ENCODE peak calls at places on chromosomes 12 and 14, in seven cellular contexts. L, F, V, R, U, O and W are unnamed samples.

GRCh38 chr12:24482882-24483604 is 465.9 kb downstream of the BCAT1 start:
- DNase-seq in U (no peak), L (no peak), V (no peak), F (no peak), O (no peak), R (no peak), W (no peak)

GRCh38 chr14:23544511-23545447 is 6.8 kb downstream of the ZFHX2 start:
- DNase-seq in O (peak; percentile 52), R (peak; percentile 43), F (peak; percentile 86), U (no peak), V (no peak), L (no peak), W (peak; percentile 33)

GRCh38 chr12:4107911-4108697 is 165.5 kb upstream of the CCND2 start:
- DNase-seq in U (no peak), R (no peak), F (no peak), V (no peak), O (no peak), L (no peak), W (no peak)

GRCh38 chr14:53861781-53862180 is 94.8 kb downstream of the BMP4 start:
- DNase-seq in L (no peak), R (no peak), V (no peak), F (no peak), U (no peak), O (no peak), W (no peak)

GRCh38 chr12:65532744-65533143 is 254.3 kb downstream of the MSRB3 start:
- DNase-seq in O (no peak), F (no peak), L (no peak), V (no peak), R (no peak), U (no peak), W (no peak)

GRCh38 chr14:24826390-24826789 is 192.4 kb upstream of the GZMB start:
- DNase-seq in R (no peak), O (no peak), V (no peak), F (no peak), U (no peak), L (no peak), W (no peak)

GRCh38 chr14:55356913-55357312 is 54.7 kb downstream of the ATG14 start:
- DNase-seq in V (no peak), O (peak; percentile 50), L (no peak), U (no peak), F (no peak), R (no peak), W (no peak)

GRCh38 chr14:44778562-44778961 is 183.2 kb downstream of the KLHL28 start:
- DNase-seq in O (no peak), V (no peak), U (no peak), R (no peak), F (no peak), L (no peak), W (no peak)

GRCh38 chr12:13864081-13864673 is 117.2 kb downstream of the GRIN2B start:
- DNase-seq in U (peak; percentile 75), L (peak; percentile 49), F (peak; percentile 79), R (peak; percentile 64), O (peak; percentile 78), V (peak; percentile 82), W (peak; percentile 82)

GRCh38 chr14:77681196-77682157 is 26.3 kb downstream of the ALKBH1 start:
- DNase-seq in O (peak; percentile 78), F (no peak), U (no peak), R (no peak), L (no peak), V (peak; percentile 42), W (peak; percentile 43)

GRCh38 chr14:63478024-63478423 is 65.2 kb downstream of the PPP2R5E start:
- DNase-seq in R (no peak), F (no peak), L (no peak), V (no peak), O (no peak), U (no peak), W (no peak)

GRCh38 chr12:113996026-113996425 is 29.9 kb upstream of the RBM19 start:
- DNase-seq in O (no peak), V (no peak), R (no peak), F (peak; percentile 62), U (peak; percentile 6), L (no peak), W (no peak)

GRCh38 chr12:46468159-46468558 is 95.6 kb upstream of the SLC38A2 start:
- DNase-seq in R (peak; percentile 55), O (peak; percentile 32), F (no peak), V (peak; percentile 43), L (no peak), U (no peak), W (peak; percentile 32)

GRCh38 chr12:81520064-81520945 is 238.8 kb downstream of the PPFIA2 start:
- DNase-seq in F (no peak), V (no peak), L (no peak), R (no peak), O (no peak), U (no peak), W (no peak)

GRCh38 chr14:100668352-100668751 is 58.3 kb upstream of the DLK1 start:
- DNase-seq in V (no peak), U (no peak), O (no peak), R (peak; percentile 10), L (no peak), F (no peak), W (no peak)
- TF ChIP-seq CTCF in V (no peak), U (no peak), O (no peak), R (no peak), L (no peak), F (no peak), W (no peak)

GRCh38 chr12:49537709-49538601 is 875 bp upstream of the KCNH3 start:
- DNase-seq in R (no peak), O (no peak), F (no peak), L (no peak), V (peak; percentile 29), U (no peak), W (no peak)
- TF ChIP-seq CTCF in R (no peak), O (no peak), F (no peak), L (no peak), V (no peak), U (no peak), W (no peak)

GRCh38 chr12:76881152-76881551 is 2.3 kb upstream of the CSRP2 start:
- DNase-seq in F (no peak), U (no peak), R (no peak), L (no peak), O (no peak), V (no peak), W (no peak)

GRCh38 chr12:76879710-76880025 is 849 bp upstream of the CSRP2 start:
- DNase-seq in R (no peak), F (no peak), O (no peak), L (no peak), U (no peak), V (no peak), W (no peak)

GRCh38 chr12:76878045-76878898 is 547 bp downstream of the CSRP2 start:
- DNase-seq in U (peak; percentile 48), O (peak; percentile 27), L (no peak), V (no peak), R (peak; percentile 19), F (peak; percentile 74), W (no peak)

GRCh38 chr12:76880156-76881023 is 1.6 kb upstream of the CSRP2 start:
- DNase-seq in O (no peak), L (no peak), V (no peak), F (no peak), U (no peak), R (no peak), W (no peak)

DNA sequence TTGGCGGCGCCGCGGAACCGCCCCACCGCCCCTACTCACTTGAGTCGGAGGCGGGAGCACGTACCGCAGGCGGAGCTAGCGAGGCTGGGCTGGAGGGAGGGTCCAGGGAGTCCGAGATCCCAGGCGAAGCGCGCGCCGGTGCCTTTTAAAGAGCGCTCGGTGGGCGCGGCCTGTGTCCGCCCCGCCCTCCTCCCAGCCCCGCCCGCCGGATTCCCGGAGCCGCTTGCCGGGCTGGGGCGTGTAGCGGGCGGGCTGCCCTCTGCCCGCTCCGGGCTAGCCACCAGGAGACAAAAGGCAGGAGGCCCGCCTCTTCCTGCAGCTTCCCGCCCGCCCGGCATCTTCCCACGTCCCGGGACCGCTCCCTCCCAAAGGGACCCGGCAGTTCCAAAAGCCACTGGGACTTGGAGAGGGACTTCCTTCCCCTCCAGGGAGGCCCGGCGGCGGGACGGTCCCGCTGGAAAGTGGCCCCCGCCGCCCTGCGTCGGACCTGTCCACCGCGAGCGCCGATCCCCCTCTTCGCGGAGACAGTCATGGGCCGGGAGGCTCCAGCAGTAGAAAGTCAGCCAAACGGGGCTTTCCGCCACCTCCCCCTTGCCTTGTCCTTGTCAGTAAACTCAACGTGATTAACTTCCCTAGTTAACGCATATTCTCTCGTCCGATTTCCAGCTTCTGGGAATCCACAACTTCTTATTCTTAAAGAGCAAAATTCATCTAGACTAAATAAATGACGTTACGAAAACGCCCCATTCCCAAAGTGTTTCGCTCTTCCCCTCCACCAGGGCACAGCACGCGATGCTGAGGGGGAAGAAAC is at the start of gene CSRP2:
- DNase-seq in O (peak; percentile 90), L (peak; percentile 48), F (peak; percentile 95), R (peak; percentile 87), V (peak; percentile 89), U (peak; percentile 96), W (peak; percentile 88)
- TF ChIP-seq CTCF in O (no peak), L (peak; percentile 22), F (no peak), R (peak; percentile 19), V (no peak), U (no peak), W (no peak)

GRCh38 chr12:2652401-2653081 is 142.2 kb upstream of the FKBP4 start:
- DNase-seq in O (no peak), R (no peak), L (no peak), V (no peak), U (no peak), F (peak; percentile 70), W (peak; percentile 4)
- TF ChIP-seq CTCF in O (no peak), R (no peak), L (no peak), V (no peak), U (no peak), F (no peak), W (no peak)

GRCh38 chr12:106248849-106249371 is 1.1 kb upstream of the CKAP4 start:
- DNase-seq in F (no peak), U (no peak), L (peak; percentile 45), R (no peak), O (peak; percentile 54), V (no peak), W (peak; percentile 19)

GRCh38 chr12:106247731-106248176 is at the start of gene CKAP4:
- DNase-seq in R (peak; percentile 82), O (peak; percentile 72), V (peak; percentile 83), L (peak; percentile 53), U (peak; percentile 78), F (peak; percentile 65), W (peak; percentile 81)

GRCh38 chr12:106245767-106246166 is 2.1 kb downstream of the CKAP4 start:
- DNase-seq in F (no peak), U (no peak), O (peak; percentile 89), L (no peak), V (peak; percentile 76), R (peak; percentile 50), W (peak; percentile 80)

GRCh38 chr12:106248177-106248848 is 493 bp upstream of the CKAP4 start:
- DNase-seq in F (peak; percentile 53), O (peak; percentile 81), R (peak; percentile 63), L (peak; percentile 53), U (peak; percentile 32), V (peak; percentile 62), W (peak; percentile 69)

GRCh38 chr12:106246891-106247730 is 709 bp downstream of the CKAP4 start:
- DNase-seq in U (peak; percentile 64), R (peak; percentile 79), L (peak; percentile 44), V (peak; percentile 75), O (peak; percentile 43), F (peak; percentile 49), W (peak; percentile 63)
- TF ChIP-seq CTCF in U (no peak), R (peak; percentile 12), L (no peak), V (no peak), O (no peak), F (no peak), W (no peak)